ENCODE peak calls at places on chromosomes 11 and 22, in ten cellular contexts. J, W, F, N, G, B, L, P, E and R are unnamed samples. For H3K27me3, the result is how much of the 10 kb centered on the place peaks cover.

GRCh38 chr11:117824571-117825537 is at the start of gene FXYD2:
- DNase-seq in G (peak), J (no peak), L (peak), P (no peak), B (peak), F (no peak), N (no peak), E (peak), W (peak), R (peak)

GRCh38 chr11:15190611-15191010 is 75.9 kb downstream of the INSC start:
- DNase-seq in N (no peak), E (no peak), F (no peak), P (no peak), W (no peak), G (no peak), B (no peak), L (no peak), J (no peak), R (no peak)

GRCh38 chr22:31081963-31082605 is 966 bp downstream of the SMTN start:
- DNase-seq in E (no peak), F (no peak), N (no peak), B (no peak), W (peak), J (no peak), P (no peak), G (no peak), L (no peak), R (no peak)

GRCh38 chr11:114059278-114059983 is at the start of gene ZBTB16:
- DNase-seq in F (peak), P (no peak), J (no peak), W (peak), N (no peak), E (peak), B (peak), L (peak), G (peak), R (peak)

GRCh38 chr11:84384637-84385227 is 1098.6 kb upstream of the CCDC90B start:
- DNase-seq in W (peak), N (no peak), B (peak), P (peak), E (peak), G (peak), F (peak), J (peak), L (peak), R (no peak)

GRCh38 chr11:34327804-34328631 is 29.8 kb downstream of the ABTB2 start:
- DNase-seq in E (no peak), L (no peak), F (no peak), W (peak), P (no peak), N (no peak), G (no peak), B (peak), J (no peak), R (peak)

GRCh38 chr11:210122-210802 is 2.8 kb downstream of the RIC8A start:
- DNase-seq in L (peak), P (no peak), N (no peak), B (peak), E (peak), F (no peak), W (peak), J (no peak), G (no peak), R (peak)

GRCh38 chr11:83717551-83717950 is 431.4 kb upstream of the CCDC90B start:
- DNase-seq in E (no peak), F (no peak), N (no peak), P (no peak), G (no peak), L (no peak), W (no peak), J (no peak), B (no peak), R (no peak)

GRCh38 chr11:955154-956049 is 29.7 kb downstream of the AP2A2 start:
- DNase-seq in P (no peak), B (no peak), G (no peak), L (no peak), W (no peak), E (no peak), J (no peak), N (no peak), F (peak), R (no peak)

GRCh38 chr11:46348986-46349401 is 1.7 kb downstream of the DGKZ start:
- DNase-seq in W (no peak), G (no peak), B (no peak), N (no peak), F (no peak), J (no peak), E (no peak), P (no peak), L (no peak), R (no peak)

GRCh38 chr11:8087185-8087584 is 6.2 kb downstream of the TUB start:
- DNase-seq in G (no peak), L (no peak), E (no peak), F (peak), W (no peak), N (no peak), J (no peak), B (no peak), P (no peak), R (no peak)

GRCh38 chr22:47232197-47232596 is 469.7 kb downstream of the TBC1D22A start:
- DNase-seq in G (no peak), J (no peak), W (no peak), N (no peak), F (no peak), B (no peak), P (no peak), E (no peak), L (no peak), R (no peak)

GRCh38 chr11:4393209-4394196 is at the start of gene TRIM21:
- DNase-seq in N (peak), W (peak), E (peak), F (peak), G (peak), J (peak), L (peak), B (peak), P (peak), R (peak)

GRCh38 chr11:119195680-119196079 is 10.4 kb downstream of the NHERF4 start:
- DNase-seq in G (peak), F (peak), W (peak), E (no peak), N (peak), J (peak), P (peak), B (no peak), L (peak), R (no peak)

GRCh38 chr11:75813126-75813525 is 1.9 kb upstream of the UVRAG start:
- DNase-seq in F (no peak), G (no peak), L (no peak), J (no peak), B (no peak), N (no peak), W (no peak), E (no peak), P (no peak), R (no peak)

GRCh38 chr11:30735946-30736345 is 149.8 kb upstream of the MPPED2 start:
- DNase-seq in L (no peak), F (no peak), E (no peak), B (no peak), G (no peak), W (no peak), N (no peak), P (no peak), J (no peak), R (no peak)

GRCh38 chr22:46917702-46918101 is 155.3 kb downstream of the TBC1D22A start:
- DNase-seq in N (no peak), B (no peak), J (no peak), F (no peak), P (no peak), E (no peak), W (no peak), G (no peak), L (no peak), R (no peak)

GRCh38 chr22:17866621-17867020 is 92.4 kb upstream of the BID start:
- DNase-seq in F (no peak), W (no peak), E (no peak), J (no peak), P (no peak), B (no peak), G (no peak), L (no peak), N (no peak), R (no peak)

GRCh38 chr22:35380013-35380412 is 883 bp upstream of the HMOX1 start:
- DNase-seq in J (no peak), P (no peak), G (peak), W (no peak), N (no peak), F (no peak), L (no peak), E (no peak), B (no peak), R (no peak)

GRCh38 chr11:2582436-2582931 is 117.3 kb downstream of the KCNQ1OT1 start:
- DNase-seq in J (no peak), N (no peak), P (no peak), W (peak), E (no peak), G (peak), L (peak), B (no peak), F (peak), R (no peak)

GRCh38 chr11:47631473-47631872 is 10.9 kb downstream of the MTCH2 start:
- DNase-seq in G (no peak), W (no peak), F (no peak), E (no peak), P (no peak), J (no peak), L (no peak), B (no peak), N (no peak), R (no peak)

GRCh38 chr11:114207096-114207495 is 89.1 kb upstream of the NNMT start:
- DNase-seq in E (no peak), W (no peak), G (no peak), N (no peak), J (no peak), B (no peak), F (no peak), P (no peak), L (no peak), R (no peak)

GRCh38 chr22:37790234-37790633 is 17.5 kb upstream of the GCAT start:
- DNase-seq in F (no peak), E (no peak), L (no peak), N (no peak), J (no peak), P (no peak), B (no peak), G (no peak), W (no peak), R (no peak)

GRCh38 chr11:74937696-74938475 is 11.0 kb downstream of the XRRA1 start:
- DNase-seq in F (no peak), W (no peak), B (no peak), G (peak), N (no peak), P (no peak), J (no peak), L (no peak), E (no peak), R (no peak)

GRCh38 chr11:68338041-68338800 is 25.8 kb downstream of the LRP5 start:
- DNase-seq in N (no peak), F (no peak), P (no peak), W (peak), G (peak), L (no peak), B (no peak), E (no peak), J (no peak), R (no peak)

GRCh38 chr11:11414996-11415395 is 61.9 kb upstream of the CSNK2A3 start:
- DNase-seq in J (no peak), W (no peak), F (peak), L (no peak), B (no peak), E (no peak), N (no peak), G (no peak), P (no peak), R (no peak)

GRCh38 chr22:43789452-43789851 is 22.7 kb downstream of the EFCAB6 start:
- DNase-seq in L (no peak), E (no peak), P (no peak), F (peak), J (no peak), W (peak), N (no peak), B (peak), G (peak), R (peak)

GRCh38 chr11:130829801-130830562 is 86.3 kb downstream of the SNX19 start:
- DNase-seq in E (no peak), G (peak), J (no peak), F (peak), N (no peak), L (no peak), B (peak), W (peak), P (no peak), R (peak)

GRCh38 chr11:14445542-14446530 is 53.8 kb downstream of the COPB1 start:
- DNase-seq in F (no peak), J (no peak), G (no peak), B (no peak), W (no peak), P (no peak), N (no peak), L (no peak), E (no peak), R (no peak)

GRCh38 chr11:119572481-119573424 is 149.8 kb upstream of the THY1 start:
- DNase-seq in B (no peak), F (no peak), J (no peak), P (no peak), G (no peak), E (no peak), N (peak), L (no peak), W (no peak), R (no peak)

GRCh38 chr11:70524096-70524922 is 126.0 kb downstream of the CTTN start:
- DNase-seq in G (no peak), L (no peak), J (no peak), E (no peak), B (no peak), P (no peak), N (no peak), F (no peak), W (peak), R (no peak)

GRCh38 chr11:78402842-78403241 is 14.8 kb downstream of the GAB2 start:
- DNase-seq in G (no peak), L (no peak), B (no peak), F (no peak), J (no peak), N (no peak), P (no peak), E (no peak), W (no peak), R (no peak)

GRCh38 chr22:24875862-24876506 is 70.0 kb downstream of the SGSM1 start:
- DNase-seq in W (no peak), G (peak), E (no peak), P (no peak), N (no peak), J (peak), F (peak), B (no peak), L (no peak), R (no peak)

GRCh38 chr11:130653838-130654601 is 205.6 kb downstream of the ADAMTS15 start:
- DNase-seq in L (peak), B (peak), P (no peak), J (no peak), W (peak), E (no peak), G (peak), N (no peak), F (peak), R (peak)

GRCh38 chr11:45665933-45666647 is 668 bp upstream of the CHST1 start:
- DNase-seq in L (no peak), J (no peak), W (no peak), N (no peak), G (no peak), F (no peak), B (no peak), E (no peak), P (no peak), R (peak)

GRCh38 chr22:43923191-43923590 is 414 bp upstream of the PNPLA3 start:
- DNase-seq in B (no peak), J (no peak), N (no peak), W (no peak), F (no peak), G (no peak), P (no peak), E (no peak), L (no peak), R (no peak)

GRCh38 chr11:43582837-43583462 is 97.6 kb upstream of the HSD17B12 start:
- DNase-seq in F (no peak), E (no peak), G (no peak), N (no peak), W (no peak), B (no peak), L (no peak), P (no peak), J (no peak), R (no peak)

GRCh38 chr11:75503531-75504099 is 22.1 kb downstream of the GDPD5 start:
- DNase-seq in F (no peak), J (no peak), N (no peak), W (no peak), P (no peak), B (no peak), L (no peak), G (no peak), E (no peak), R (no peak)

GRCh38 chr22:35258144-35258988 is 1.1 kb downstream of the HMGXB4 start:
- DNase-seq in N (no peak), E (no peak), F (no peak), L (no peak), J (peak), W (no peak), G (peak), B (no peak), P (no peak), R (no peak)

DNA sequence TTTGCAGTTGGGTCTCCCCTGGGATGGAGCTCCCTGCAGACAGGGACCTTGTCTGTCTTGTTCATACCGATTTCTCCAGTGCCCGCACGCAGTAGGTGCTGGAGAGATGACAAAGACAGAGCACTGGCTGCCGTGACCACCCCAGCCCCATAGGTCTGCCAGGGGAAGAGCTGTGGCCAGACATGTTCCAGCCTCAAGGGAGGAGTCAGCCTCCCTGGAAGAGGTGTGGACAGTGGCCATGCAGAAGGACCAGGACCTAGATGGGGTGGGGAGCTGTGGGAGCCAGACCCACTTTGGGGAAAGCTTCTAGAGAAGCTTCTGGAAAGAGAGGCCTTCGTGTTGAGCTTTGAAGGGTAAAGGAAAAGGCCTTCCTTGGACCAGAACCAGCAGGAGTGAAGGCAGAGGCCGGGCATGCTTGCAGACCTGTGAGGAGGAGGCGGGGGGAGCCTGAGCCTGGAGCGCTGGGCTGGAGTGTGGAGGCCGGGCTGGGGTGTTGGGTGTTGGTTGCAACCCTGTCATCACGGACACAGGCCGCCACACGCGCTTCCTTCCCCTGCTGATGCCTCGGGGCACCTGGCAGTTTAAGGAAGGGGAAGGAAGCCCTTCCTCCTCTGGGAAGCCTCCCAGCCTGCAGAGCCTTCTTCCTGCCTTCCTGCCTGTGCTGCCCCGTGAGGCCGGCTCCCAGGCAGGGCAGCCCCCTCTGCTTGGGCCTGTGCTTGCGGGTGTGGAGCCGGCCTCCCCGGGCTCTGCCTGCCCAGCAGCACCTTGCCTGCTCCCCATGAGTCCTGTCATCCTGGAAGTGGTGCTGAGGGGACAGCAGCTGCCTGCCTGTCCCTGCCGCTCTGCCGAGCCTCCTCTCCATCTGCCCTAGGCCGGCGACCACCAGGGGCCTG is 12.3 kb downstream of the RELT start:
- DNase-seq in E (no peak), F (no peak), B (no peak), W (peak), L (peak), P (no peak), N (no peak), G (no peak), J (no peak), R (peak)
- H3K4me3 ChIP-seq in E (no peak), F (no peak), B (no peak), W (no peak), L (no peak), P (no peak), N (no peak), G (no peak), J (no peak), R (no peak)

DNA sequence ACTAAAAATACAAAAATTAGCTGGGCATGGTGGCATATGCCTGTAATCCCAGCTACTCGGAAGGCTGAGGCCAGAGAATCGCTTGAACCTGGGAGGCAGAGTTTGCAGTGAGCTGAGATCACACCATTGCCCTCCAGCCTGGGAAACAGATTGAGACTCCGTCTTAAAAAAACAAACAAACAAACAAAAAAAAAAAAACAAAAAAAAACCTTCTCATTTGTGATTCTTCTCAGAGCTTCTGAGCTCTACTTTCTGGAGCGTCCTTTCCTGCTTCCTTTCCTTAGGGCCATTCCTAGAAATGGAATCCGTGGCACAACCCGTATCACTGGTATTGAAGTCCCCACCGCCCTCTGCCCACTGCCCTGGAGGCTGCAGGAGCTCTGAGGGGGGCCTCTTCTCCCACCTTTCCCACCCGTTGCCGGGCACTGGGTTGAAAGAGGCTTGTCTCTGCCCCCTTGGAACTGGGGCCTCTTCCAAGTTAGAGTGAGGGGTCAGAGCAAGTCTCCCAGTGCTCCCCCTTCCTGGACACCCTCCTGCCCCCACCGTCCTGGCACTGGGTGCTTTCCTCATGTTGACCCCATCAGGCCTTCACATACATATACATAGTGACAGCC is 2.0 kb upstream of the SHISA8 start:
- DNase-seq in L (no peak), B (no peak), G (no peak), F (no peak), J (no peak), E (no peak), W (no peak), P (no peak), N (no peak), R (no peak)
- H3K27me3 ChIP-seq in L (half or more), B (half or more), G (under half), F (under half), J (under half), E (under half), W (under half), P (half or more), N (under half), R (half or more)

DNA sequence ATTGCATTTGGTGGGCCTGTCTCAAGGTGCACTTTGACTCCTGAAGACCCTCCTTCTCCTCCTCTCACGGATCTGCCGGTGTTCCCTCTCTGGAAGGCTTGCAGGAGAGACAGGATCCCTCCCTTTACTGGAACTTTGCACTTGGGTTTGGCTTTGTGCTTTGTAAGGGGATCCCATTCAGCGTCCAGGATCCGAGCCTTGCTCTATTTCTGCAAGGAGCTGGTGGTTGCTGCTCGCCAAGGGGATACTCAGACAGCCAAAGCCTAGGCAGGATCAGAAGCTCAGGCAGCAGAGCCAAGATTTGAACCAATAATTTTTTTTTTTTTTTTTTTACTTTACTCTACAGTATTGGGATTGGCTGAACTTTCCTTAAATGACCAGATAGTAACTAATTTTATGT is 25.0 kb downstream of the BCR start:
- DNase-seq in J (no peak), N (no peak), B (no peak), E (no peak), P (no peak), F (peak), G (no peak), W (no peak), L (no peak), R (no peak)
- H3K4me3 ChIP-seq in J (no peak), N (no peak), B (no peak), E (no peak), P (no peak), F (no peak), G (no peak), W (no peak), L (no peak), R (no peak)

DNA sequence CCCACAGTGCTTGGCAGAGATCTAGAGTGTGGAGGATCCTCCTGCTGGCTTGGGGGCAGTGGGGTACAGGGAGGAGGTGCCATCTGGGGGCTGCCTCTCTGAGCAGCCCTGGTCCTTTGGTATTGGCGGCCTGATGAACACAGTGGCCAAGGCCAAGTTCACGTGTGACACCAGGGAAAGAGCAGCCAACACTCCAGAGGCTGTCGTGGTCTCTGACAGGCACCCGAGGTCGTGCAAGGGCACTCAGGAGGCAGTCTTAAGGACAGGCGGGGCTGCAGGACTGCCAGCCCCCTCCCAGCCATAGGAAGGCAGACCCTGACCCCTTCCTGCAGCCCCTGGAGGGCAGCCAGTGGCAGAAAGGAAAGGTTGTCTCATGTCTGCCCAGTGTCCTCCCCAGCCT is 30.7 kb downstream of the PHF21B start:
- DNase-seq in B (no peak), F (no peak), N (no peak), W (no peak), J (no peak), G (no peak), L (no peak), P (no peak), E (no peak), R (no peak)
- H3K27me3 ChIP-seq in B (under half), F (under half), N (under half), W (under half), J (under half), G (under half), L (under half), P (under half), E (under half), R (under half)